ENCODE peak calls at places on chromosome X, in five cellular contexts. L is fibroblast of lung, Z is HT-29, M is NCI-H2107, R is cardiac fibroblast. G is an unnamed sample.

GRCh38 chrX:69102805-69103204 is 62.4 kb downstream of the PJA1 start:
- DNase-seq in L (no peak), Z (no peak), R (no peak), M (no peak), G (no peak)

GRCh38 chrX:1584237-1585011 is 7.0 kb upstream of the AKAP17A start:
- DNase-seq in L (no peak), Z (no peak), R (no peak), M (no peak), G (no peak)

GRCh38 chrX:28590394-28590793 is 3.1 kb downstream of the IL1RAPL1 start:
- DNase-seq in R (peak; percentile 48), Z (no peak), M (no peak), L (peak; percentile 53), G (no peak)

GRCh38 chrX:71514367-71515038 is 18.4 kb upstream of the OGT start:
- DNase-seq in Z (no peak), L (no peak), R (no peak), M (no peak), G (no peak)

GRCh38 chrX:145821898-145822567 is 4.4 kb downstream of the SLITRK2 start:
- DNase-seq in L (no peak), Z (no peak), R (no peak), M (no peak), G (no peak)

GRCh38 chrX:149950681-149951080 is 12.4 kb upstream of the EOLA2 start:
- DNase-seq in R (peak; percentile 73), M (no peak), L (peak; percentile 72), Z (peak; percentile 68), G (peak; percentile 35)

GRCh38 chrX:108001218-108001814 is 19.1 kb upstream of the TEX13B start:
- DNase-seq in L (peak; percentile 58), Z (peak; percentile 49), R (peak; percentile 67), M (peak; percentile 41), G (peak; percentile 24)

GRCh38 chrX:123860983-123861382 is 1.1 kb downstream of the XIAP start:
- DNase-seq in R (peak; percentile 49), Z (peak; percentile 49), L (peak; percentile 46), M (no peak), G (no peak)

GRCh38 chrX:37060999-37061398 is 52.8 kb downstream of the FAM47C start:
- DNase-seq in L (peak; percentile 42), M (no peak), R (peak; percentile 55), Z (peak; percentile 68), G (peak; percentile 57)

GRCh38 chrX:112120737-112121136 is 38.2 kb upstream of the TRPC5 start:
- DNase-seq in Z (no peak), L (no peak), M (no peak), R (no peak), G (no peak)

GRCh38 chrX:69153060-69153730 is 12.1 kb downstream of the PJA1 start:
- DNase-seq in L (peak; percentile 70), R (peak; percentile 77), Z (no peak), M (no peak), G (peak; percentile 74)

GRCh38 chrX:73855546-73855945 is 292.5 kb downstream of the CHIC1 start:
- DNase-seq in Z (peak; percentile 82), M (peak; percentile 12), L (peak; percentile 70), R (peak; percentile 73), G (peak; percentile 58)

GRCh38 chrX:40303256-40304077 is 205.7 kb upstream of the BCOR start:
- DNase-seq in R (no peak), L (no peak), M (no peak), Z (no peak), G (no peak)

GRCh38 chrX:149472620-149473019 is 32.5 kb downstream of the IDS start:
- DNase-seq in L (no peak), R (no peak), Z (peak; percentile 28), M (no peak), G (no peak)